ENCODE peak calls at places on chromosomes 5 and 9, in eight cellular contexts. E, Z, G, N, V, M, Q and D are unnamed samples.

GRCh38 chr5:52786937-52787599 is 648 bp upstream of the ITGA1 start:
- DNase-seq in E (peak), Z (no peak), G (no peak), N (peak), V (no peak), M (no peak), Q (peak), D (no peak)

GRCh38 chr5:38540348-38540747 is 16.1 kb downstream of the LIFR start:
- DNase-seq in E (no peak), Z (no peak), G (peak), N (no peak), V (no peak), M (peak), Q (no peak), D (no peak)

GRCh38 chr5:146342882-146343865 is 4.5 kb downstream of the POU4F3 start:
- DNase-seq in E (no peak), Z (no peak), G (no peak), N (no peak), V (no peak), M (no peak), Q (no peak), D (no peak)

GRCh38 chr5:139662617-139663016 is 14.5 kb downstream of the CXXC5 start:
- DNase-seq in E (no peak), Z (no peak), G (peak), N (no peak), V (no peak), M (no peak), Q (no peak), D (no peak)

GRCh38 chr5:163503106-163504090 is 2.0 kb upstream of the MAT2B start:
- DNase-seq in E (peak), Z (peak), G (no peak), N (peak), V (peak), M (peak), Q (peak), D (no peak)

GRCh38 chr5:107772418-107773310 is 101.9 kb upstream of the EFNA5 start:
- DNase-seq in E (no peak), Z (no peak), G (no peak), N (no peak), V (no peak), M (peak), Q (no peak), D (no peak)

GRCh38 chr9:128899566-128900322 is 17.8 kb downstream of the LRRC8A start:
- DNase-seq in E (no peak), Z (no peak), G (no peak), N (no peak), V (no peak), M (no peak), Q (peak), D (no peak)

GRCh38 chr5:91556-92263 is at the start of gene PLEKHG4B:
- DNase-seq in E (no peak), Z (peak), G (peak), N (no peak), V (no peak), M (no peak), Q (no peak), D (peak)

GRCh38 chr9:75039804-75040203 is 11.7 kb upstream of the CARNMT1 start:
- DNase-seq in E (no peak), Z (no peak), G (no peak), N (no peak), V (no peak), M (no peak), Q (no peak), D (no peak)

GRCh38 chr5:141913560-141913959 is 10.1 kb upstream of the DELE1 start:
- DNase-seq in E (no peak), Z (no peak), G (no peak), N (no peak), V (no peak), M (no peak), Q (no peak), D (no peak)

GRCh38 chr9:77907581-77907980 is 124.0 kb downstream of the GNAQ start:
- DNase-seq in E (no peak), Z (no peak), G (no peak), N (no peak), V (no peak), M (no peak), Q (no peak), D (no peak)

GRCh38 chr5:172766287-172767104 is 4.5 kb downstream of the DUSP1 start:
- DNase-seq in E (no peak), Z (peak), G (peak), N (peak), V (no peak), M (peak), Q (peak), D (no peak)

GRCh38 chr9:35749515-35750255 is 598 bp downstream of the RGP1 start:
- DNase-seq in E (peak), Z (no peak), G (peak), N (no peak), V (no peak), M (no peak), Q (peak), D (no peak)

GRCh38 chr9:35057271-35057620 is 15.2 kb downstream of the VCP start:
- DNase-seq in E (no peak), Z (no peak), G (no peak), N (no peak), V (no peak), M (no peak), Q (no peak), D (no peak)

GRCh38 chr5:111580956-111581355 is 68.6 kb upstream of the STARD4 start:
- DNase-seq in E (no peak), Z (no peak), G (no peak), N (peak), V (no peak), M (no peak), Q (no peak), D (no peak)

GRCh38 chr9:115498338-115498737 is 380.4 kb upstream of the TNC start:
- DNase-seq in E (no peak), Z (no peak), G (no peak), N (no peak), V (no peak), M (no peak), Q (no peak), D (no peak)

GRCh38 chr9:4592325-4592724 is 69.8 kb upstream of the PLPP6 start:
- DNase-seq in E (no peak), Z (no peak), G (no peak), N (no peak), V (no peak), M (no peak), Q (no peak), D (no peak)

GRCh38 chr9:71446499-71447411 is 321.6 kb downstream of the CEMIP2 start:
- DNase-seq in E (peak), Z (peak), G (peak), N (peak), V (peak), M (peak), Q (peak), D (no peak)

GRCh38 chr5:2675548-2675947 is 75.9 kb downstream of the IRX2 start:
- DNase-seq in E (no peak), Z (no peak), G (no peak), N (no peak), V (no peak), M (no peak), Q (no peak), D (no peak)

GRCh38 chr5:173616577-173617118 is at the start of gene BOD1:
- DNase-seq in E (peak), Z (peak), G (peak), N (peak), V (peak), M (peak), Q (peak), D (peak)

GRCh38 chr9:137807721-137808703 is 69.6 kb upstream of the CACNA1B start:
- DNase-seq in E (no peak), Z (no peak), G (no peak), N (no peak), V (no peak), M (no peak), Q (peak), D (no peak)

GRCh38 chr5:112682621-112683061 is 55.0 kb upstream of the APC start:
- DNase-seq in E (no peak), Z (no peak), G (no peak), N (no peak), V (no peak), M (no peak), Q (no peak), D (no peak)

GRCh38 chr5:159732220-159732619 is 184.1 kb upstream of the ADRA1B start:
- DNase-seq in E (no peak), Z (no peak), G (no peak), N (no peak), V (no peak), M (no peak), Q (no peak), D (no peak)